ENCODE peak calls at places on chromosomes 5 and 9, in five cellular contexts. Z, P, Q, J and E are unnamed samples.

GRCh38 chr5:75113354-75113753 is 61.0 kb upstream of the GCNT4 start:
- DNase-seq in P (no peak), Z (no peak), Q (no peak), J (no peak), E (no peak)

GRCh38 chr9:137078701-137079400 is 1.5 kb downstream of the UAP1L1 start:
- DNase-seq in J (no peak), P (no peak), Q (no peak), Z (no peak), E (no peak)

GRCh38 chr5:148794729-148795590 is 31.5 kb upstream of the ADRB2 start:
- DNase-seq in J (no peak), Z (no peak), Q (no peak), P (peak), E (no peak)

GRCh38 chr5:140978260-140978659 is 12.0 kb downstream of the PCDHAC2 start:
- DNase-seq in Q (no peak), J (no peak), P (no peak), Z (no peak), E (no peak)

GRCh38 chr5:98187945-98188344 is 585.5 kb upstream of the RGMB start:
- DNase-seq in P (no peak), Q (no peak), J (no peak), Z (no peak), E (no peak)

GRCh38 chr5:73663860-73664240 is 37.9 kb downstream of the ARHGEF28 start:
- DNase-seq in P (no peak), J (no peak), Z (no peak), Q (no peak), E (no peak)

GRCh38 chr9:131727795-131728545 is 11.9 kb downstream of the RAPGEF1 start:
- DNase-seq in J (no peak), P (no peak), Q (no peak), Z (peak), E (no peak)

GRCh38 chr5:168266016-168266415 is 25.4 kb upstream of the WWC1 start:
- DNase-seq in Z (no peak), P (no peak), J (no peak), Q (no peak), E (no peak)

GRCh38 chr5:161190778-161191177 is 338.8 kb upstream of the ATP10B start:
- DNase-seq in J (no peak), Z (no peak), Q (no peak), P (no peak), E (no peak)

GRCh38 chr9:83701769-83702168 is 6.0 kb downstream of the UBQLN1 start:
- DNase-seq in Z (no peak), Q (no peak), J (no peak), P (no peak), E (no peak)

GRCh38 chr5:66440202-66440680 is 156.0 kb upstream of the MAST4 start:
- DNase-seq in Z (no peak), J (no peak), Q (no peak), P (no peak), E (no peak)

GRCh38 chr9:130728721-130729120 is 35.1 kb downstream of the EXOSC2 start:
- DNase-seq in Q (no peak), Z (no peak), J (no peak), P (no peak), E (no peak)

GRCh38 chr9:134607971-134608370 is 33.6 kb upstream of the COL5A1 start:
- DNase-seq in J (no peak), P (no peak), Z (no peak), Q (no peak), E (no peak)

GRCh38 chr9:33856247-33856646 is 39.3 kb downstream of the UBE2R2 start:
- DNase-seq in P (no peak), Z (no peak), J (no peak), Q (no peak), E (no peak)

GRCh38 chr9:126624912-126625311 is 11.2 kb downstream of the LMX1B start:
- DNase-seq in Q (no peak), Z (no peak), P (no peak), J (no peak), E (no peak)

GRCh38 chr9:110076894-110077725 is 130.8 kb downstream of the C9orf152 start:
- DNase-seq in P (no peak), J (no peak), Q (no peak), Z (no peak), E (no peak)

GRCh38 chr9:14779566-14780022 is 57.1 kb upstream of the CER1 start:
- DNase-seq in Z (peak), P (no peak), J (no peak), Q (no peak), E (no peak)

GRCh38 chr5:126182901-126183695 is 240.1 kb upstream of the GRAMD2B start:
- DNase-seq in P (no peak), J (no peak), Q (no peak), Z (no peak), E (no peak)

GRCh38 chr5:133415906-133416305 is 196.4 kb downstream of the FSTL4 start:
- DNase-seq in J (no peak), P (no peak), Q (no peak), Z (no peak), E (no peak)

GRCh38 chr5:923473-923873 is 30.8 kb downstream of the TRIP13 start:
- DNase-seq in Z (peak), J (no peak), Q (peak), P (peak), E (peak)

GRCh38 chr5:174720612-174721521 is 3.5 kb upstream of the MSX2 start:
- DNase-seq in P (no peak), Q (no peak), J (no peak), Z (no peak), E (no peak)

GRCh38 chr9:113523421-113524141 is 60.1 kb downstream of the RGS3 start:
- DNase-seq in Z (no peak), Q (peak), J (peak), P (peak), E (peak)

GRCh38 chr5:39661026-39661779 is 236.4 kb upstream of the DAB2 start:
- DNase-seq in J (no peak), P (no peak), Q (no peak), Z (no peak), E (no peak)

GRCh38 chr9:93329632-93330286 is 121.7 kb upstream of the FAM120A start:
- DNase-seq in P (no peak), Z (no peak), J (no peak), Q (no peak), E (no peak)

GRCh38 chr9:85942913-85943729 is 2.2 kb downstream of the NAA35 start:
- DNase-seq in Z (no peak), J (no peak), Q (no peak), P (no peak), E (no peak)

GRCh38 chr5:102811962-102812361 is 56.9 kb downstream of the PAM start:
- DNase-seq in Z (peak), J (no peak), Q (no peak), P (no peak), E (no peak)

GRCh38 chr9:127130661-127131538 is 8.5 kb upstream of the ANGPTL2 start:
- DNase-seq in Z (peak), P (peak), Q (no peak), J (peak), E (no peak)

GRCh38 chr9:101398930-101399640 is 434 bp downstream of the ZNF189 start:
- DNase-seq in Q (peak), P (no peak), Z (no peak), J (peak), E (peak)